ENCODE peak calls at places on chromosomes 11 and 22, in four cellular contexts. F, C, T and B are unnamed samples.

GRCh38 chr22:34620832-34621231 is 445.1 kb upstream of the ISX start:
- DNase-seq in F (no peak), C (no peak), T (no peak), B (no peak)

GRCh38 chr22:37043828-37044538 is 7.6 kb upstream of the KCTD17 start:
- DNase-seq in F (no peak), C (peak; percentile 52), T (no peak), B (peak; percentile 35)

GRCh38 chr11:120867531-120867930 is 156.4 kb upstream of the TBCEL start:
- DNase-seq in F (no peak), C (no peak), T (no peak), B (no peak)

GRCh38 chr11:92415246-92415645 is 190.6 kb downstream of the FAT3 start:
- DNase-seq in F (no peak), C (no peak), T (no peak), B (no peak)

GRCh38 chr11:65692367-65692766 is 19.7 kb upstream of the KAT5 start:
- DNase-seq in F (no peak), C (no peak), T (no peak), B (no peak)

GRCh38 chr11:113884361-113884836 is 9.0 kb upstream of the USP28 start:
- DNase-seq in F (peak; percentile 10), C (no peak), T (no peak), B (no peak)

GRCh38 chr11:104672897-104673296 is 225.4 kb downstream of the CASP12 start:
- DNase-seq in F (no peak), C (no peak), T (no peak), B (no peak)

GRCh38 chr11:72777755-72778278 is 16.0 kb downstream of the STARD10 start:
- DNase-seq in F (no peak), C (no peak), T (no peak), B (no peak)

GRCh38 chr11:124768914-124769313 is 6.8 kb upstream of the ESAM start:
- DNase-seq in F (no peak), C (no peak), T (no peak), B (no peak)

GRCh38 chr22:44625981-44626687 is 75.9 kb upstream of the PRR5 start:
- DNase-seq in F (peak; percentile 43), C (peak; percentile 67), T (peak; percentile 83), B (no peak)

GRCh38 chr11:64916040-64916847 is 765 bp downstream of the ATG2A start:
- DNase-seq in F (no peak), C (no peak), T (peak; percentile 82), B (no peak)

GRCh38 chr11:125080531-125080911 is 17.4 kb downstream of the SLC37A2 start:
- DNase-seq in F (no peak), C (no peak), T (no peak), B (no peak)

GRCh38 chr11:30420233-30420787 is 97.4 kb downstream of the ARL14EP start:
- DNase-seq in F (no peak), C (no peak), T (no peak), B (no peak)

GRCh38 chr11:34274712-34275398 is 83.0 kb downstream of the ABTB2 start:
- DNase-seq in F (peak; percentile 94), C (no peak), T (peak; percentile 96), B (no peak)

GRCh38 chr11:95925011-95925410 is 1.1 kb upstream of the MTMR2 start:
- DNase-seq in F (peak; percentile 37), C (no peak), T (no peak), B (no peak)

GRCh38 chr11:121104223-121104831 is 3.3 kb downstream of the TECTA start:
- DNase-seq in F (no peak), C (no peak), T (peak; percentile 84), B (no peak)

GRCh38 chr22:17319541-17319940 is 49.7 kb upstream of the CECR2 start:
- DNase-seq in F (no peak), C (no peak), T (no peak), B (no peak)

GRCh38 chr11:44561964-44562734 is 3.3 kb upstream of the CD82 start:
- DNase-seq in F (no peak), C (no peak), T (no peak), B (no peak)

GRCh38 chr11:121236115-121237001 is 56.2 kb upstream of the SC5D start:
- DNase-seq in F (peak; percentile 52), C (no peak), T (no peak), B (no peak)

GRCh38 chr22:48499456-48500425 is 1327.9 kb downstream of the BRD1 start:
- DNase-seq in F (no peak), C (no peak), T (no peak), B (no peak)

GRCh38 chr22:17258015-17258827 is 39.0 kb upstream of the ADA2 start:
- DNase-seq in F (peak; percentile 60), C (peak; percentile 60), T (peak; percentile 83), B (peak; percentile 71)

GRCh38 chr11:1837171-1838076 is 1.4 kb upstream of the TNNI2 start:
- DNase-seq in F (peak; percentile 44), C (peak; percentile 76), T (peak; percentile 82), B (peak; percentile 42)
- TF ChIP-seq CTCF in F (peak; percentile 96), C (peak; percentile 83), T (peak; percentile 86), B (peak; percentile 43)

GRCh38 chr11:15526859-15527450 is 412.2 kb downstream of the INSC start:
- DNase-seq in F (no peak), C (no peak), T (no peak), B (no peak)
- TF ChIP-seq CTCF in F (no peak), C (no peak), T (no peak), B (no peak)

DNA sequence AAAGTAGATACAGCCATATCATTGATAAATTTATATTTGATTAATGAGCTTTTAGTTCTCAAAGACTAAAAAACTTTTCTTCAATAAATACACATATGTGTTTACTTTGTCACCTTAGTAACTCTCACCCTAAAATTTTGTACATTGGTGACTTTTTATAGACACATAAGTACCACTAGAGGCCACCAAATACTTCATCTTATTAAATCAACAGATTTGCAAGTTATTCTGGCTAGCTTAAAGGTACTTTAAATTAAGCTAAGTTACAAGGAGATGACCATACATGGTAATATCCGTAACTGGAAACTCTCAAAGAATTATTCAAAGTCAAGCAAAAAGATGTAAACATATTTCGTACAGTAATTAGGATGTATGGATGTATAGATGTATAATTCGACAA is 112.2 kb downstream of the SBF2 start:
- DNase-seq in F (peak; percentile 45), C (no peak), T (no peak), B (no peak)
- TF ChIP-seq CTCF in F (peak; percentile 16), C (no peak), T (no peak), B (no peak)

GRCh38 chr11:67260406-67260805 is 5.9 kb upstream of the GRK2 start:
- DNase-seq in F (no peak), C (no peak), T (peak; percentile 56), B (no peak)

GRCh38 chr11:67264260-67264659 is 2.0 kb upstream of the GRK2 start:
- DNase-seq in F (no peak), C (no peak), T (peak; percentile 30), B (no peak)

GRCh38 chr11:67262731-67263675 is 3.3 kb upstream of the GRK2 start:
- DNase-seq in F (peak; percentile 68), C (peak; percentile 67), T (peak; percentile 90), B (peak; percentile 95)

GRCh38 chr11:67261942-67262681 is 4.2 kb upstream of the GRK2 start:
- DNase-seq in F (no peak), C (no peak), T (peak; percentile 64), B (no peak)

GRCh38 chr11:67261635-67261941 is 4.7 kb upstream of the GRK2 start:
- DNase-seq in F (no peak), C (no peak), T (peak; percentile 67), B (no peak)
- TF ChIP-seq CTCF in F (peak; percentile 50), C (no peak), T (no peak), B (peak; percentile 0)

GRCh38 chr11:1504164-1504563 is 17.6 kb upstream of the MOB2 start:
- DNase-seq in F (no peak), C (no peak), T (no peak), B (no peak)

GRCh38 chr11:1503708-1504104 is 17.1 kb upstream of the MOB2 start:
- DNase-seq in F (no peak), C (no peak), T (no peak), B (no peak)

GRCh38 chr11:1506981-1507380 is 20.4 kb upstream of the MOB2 start:
- DNase-seq in F (no peak), C (no peak), T (no peak), B (no peak)

GRCh38 chr11:1504581-1505290 is 18.2 kb upstream of the MOB2 start:
- DNase-seq in F (no peak), C (no peak), T (no peak), B (no peak)

DNA sequence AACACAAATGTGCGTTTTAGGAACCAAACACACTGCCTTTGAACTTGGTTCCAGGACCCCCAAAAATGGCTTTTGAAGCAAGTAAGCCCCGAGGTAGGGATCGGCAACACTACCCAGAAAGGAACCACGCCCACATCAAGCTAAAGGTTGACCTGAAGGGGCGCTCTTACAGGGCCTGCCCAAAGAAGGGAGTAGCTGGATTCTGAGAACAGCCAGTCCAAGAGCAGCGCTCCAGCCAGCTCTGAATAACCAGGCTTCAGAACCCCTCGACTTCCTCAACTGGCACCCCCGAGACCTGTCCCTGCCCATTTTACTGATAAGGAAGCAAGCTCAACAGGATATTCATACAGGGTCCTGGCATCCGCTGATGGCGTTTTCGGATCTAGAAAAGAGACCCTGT is 18.9 kb upstream of the MOB2 start:
- DNase-seq in F (no peak), C (no peak), T (no peak), B (no peak)
- TF ChIP-seq CTCF in F (no peak), C (no peak), T (no peak), B (no peak)